ENCODE peak calls at places on chromosomes 7 and 10, in four cellular contexts. V is K562, C is GM12878, K is HepG2. Y is an unnamed sample.

GRCh38 chr10:70920519-70920918 is 32.2 kb upstream of the PCBD1 start:
- DNase-seq in V (no peak), C (no peak), K (no peak), Y (no peak)

GRCh38 chr7:103127006-103127405 is 21.9 kb downstream of the NAPEPLD start:
- DNase-seq in V (no peak), C (no peak), K (no peak), Y (no peak)

GRCh38 chr10:124745678-124746077 is 1.5 kb upstream of the FAM53B start:
- DNase-seq in V (peak; percentile 21), C (no peak), K (peak; percentile 56), Y (no peak)

GRCh38 chr10:102024799-102025198 is 31.2 kb downstream of the ARMH3 start:
- DNase-seq in V (no peak), C (no peak), K (no peak), Y (no peak)

GRCh38 chr10:1156921-1157614 is 100.9 kb downstream of the WDR37 start:
- DNase-seq in V (no peak), C (no peak), K (no peak), Y (no peak)

GRCh38 chr7:39667354-39667923 is 44.1 kb downstream of the RALA start:
- DNase-seq in V (no peak), C (no peak), K (no peak), Y (peak; percentile 22)

GRCh38 chr7:129388353-129389098 is 45.7 kb upstream of the STRIP2 start:
- DNase-seq in V (no peak), C (no peak), K (no peak), Y (no peak)

GRCh38 chr7:151275813-151276577 is 27.5 kb upstream of the SMARCD3 start:
- DNase-seq in V (no peak), C (no peak), K (no peak), Y (no peak)

GRCh38 chr7:69169356-69169755 is 428.9 kb upstream of the AUTS2 start:
- DNase-seq in V (no peak), C (no peak), K (no peak), Y (no peak)

GRCh38 chr7:151051108-151051507 is 2.8 kb downstream of the ASIC3 start:
- DNase-seq in V (peak; percentile 29), C (no peak), K (no peak), Y (no peak)

GRCh38 chr7:123437447-123437995 is 96.9 kb downstream of the IQUB start:
- DNase-seq in V (no peak), C (no peak), K (no peak), Y (no peak)

GRCh38 chr10:45553613-45554012 is 119.0 kb downstream of the ZFAND4 start:
- DNase-seq in V (no peak), C (no peak), K (no peak), Y (no peak)

GRCh38 chr7:151806204-151806603 is 70.7 kb downstream of the PRKAG2 start:
- DNase-seq in V (no peak), C (no peak), K (no peak), Y (no peak)

GRCh38 chr7:1857487-1858425 is 187.7 kb downstream of the ELFN1 start:
- DNase-seq in V (no peak), C (no peak), K (no peak), Y (no peak)

GRCh38 chr7:99188221-99188620 is 19.7 kb downstream of the KPNA7 start:
- DNase-seq in V (no peak), C (no peak), K (no peak), Y (no peak)

GRCh38 chr10:32787690-32788284 is 170.2 kb downstream of the ITGB1 start:
- DNase-seq in V (no peak), C (no peak), K (no peak), Y (no peak)

GRCh38 chr10:32788359-32788758 is 169.7 kb downstream of the ITGB1 start:
- DNase-seq in V (no peak), C (no peak), K (peak; percentile 49), Y (no peak)

GRCh38 chr10:32793033-32793432 is 165.0 kb downstream of the ITGB1 start:
- DNase-seq in V (no peak), C (no peak), K (no peak), Y (no peak)

GRCh38 chr10:32786968-32787367 is 171.1 kb downstream of the ITGB1 start:
- DNase-seq in V (no peak), C (no peak), K (no peak), Y (no peak)

GRCh38 chr10:32790483-32790882 is 167.5 kb downstream of the ITGB1 start:
- DNase-seq in V (no peak), C (no peak), K (no peak), Y (no peak)
- TF ChIP-seq SP1 in V (no peak), C (no peak), K (no peak), Y (no peak)

GRCh38 chr10:13943735-13944398 is 357.1 kb downstream of the PRPF18 start:
- DNase-seq in V (no peak), C (no peak), K (no peak), Y (no peak)
- TF ChIP-seq FOXK2 in V (no peak), C (no peak), K (no peak), Y (no peak)

GRCh38 chr10:30645340-30645827 is 15.8 kb upstream of the LYZL2 start:
- DNase-seq in V (no peak), C (no peak), K (peak; percentile 9), Y (peak; percentile 6)

GRCh38 chr10:30637881-30638467 is 8.4 kb upstream of the LYZL2 start:
- DNase-seq in V (no peak), C (no peak), K (peak; percentile 86), Y (no peak)

GRCh38 chr10:30639946-30640786 is 10.6 kb upstream of the LYZL2 start:
- DNase-seq in V (peak; percentile 45), C (no peak), K (peak; percentile 53), Y (peak; percentile 21)
- TF ChIP-seq SP1 in V (no peak), C (no peak), K (no peak), Y (no peak)

GRCh38 chr7:156151658-156152057 is 339.4 kb upstream of the SHH start:
- DNase-seq in V (no peak), C (no peak), K (no peak), Y (no peak)
- TF ChIP-seq FOXK2 in V (no peak), C (no peak), K (no peak), Y (no peak)

GRCh38 chr10:14557573-14557972 is 217.1 kb downstream of the FAM107B start:
- DNase-seq in V (no peak), C (no peak), K (no peak), Y (no peak)

GRCh38 chr10:14558025-14558424 is 216.7 kb downstream of the FAM107B start:
- DNase-seq in V (no peak), C (no peak), K (no peak), Y (no peak)

GRCh38 chr10:14555806-14556205 is 218.9 kb downstream of the FAM107B start:
- DNase-seq in V (no peak), C (no peak), K (no peak), Y (no peak)

GRCh38 chr10:14554843-14555205 is 219.9 kb downstream of the FAM107B start:
- DNase-seq in V (no peak), C (no peak), K (no peak), Y (no peak)

DNA sequence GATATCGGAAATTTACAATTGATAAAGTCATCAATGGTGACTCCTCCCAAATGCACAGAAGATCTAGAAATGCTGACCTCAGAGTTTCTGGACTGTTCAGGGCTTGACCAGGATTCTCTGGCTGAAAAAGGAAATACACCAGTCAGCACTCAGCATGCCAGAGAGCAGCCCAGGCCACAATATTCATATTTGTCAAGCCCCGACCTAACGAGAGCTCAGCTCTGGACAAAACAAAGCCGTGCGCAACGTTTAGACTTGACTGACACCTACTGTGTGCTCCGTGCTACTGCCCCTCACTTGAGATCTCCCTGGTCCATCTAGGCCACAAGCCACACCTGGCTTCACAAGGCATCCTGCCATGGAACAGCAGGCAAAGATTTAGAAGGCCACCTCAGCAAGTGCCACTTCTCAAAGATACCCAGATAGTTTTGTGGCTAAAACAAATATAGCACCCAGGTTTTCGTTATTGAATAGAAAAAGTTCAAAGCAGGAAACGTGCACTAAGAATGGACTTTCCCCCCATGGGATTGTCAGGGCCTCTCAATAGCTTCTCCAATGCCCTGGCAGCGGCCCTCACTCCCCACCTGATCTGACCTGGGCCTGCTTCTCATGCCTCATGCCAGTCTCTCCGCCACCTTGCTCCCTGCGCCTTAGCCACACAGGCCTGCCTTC is 218.3 kb downstream of the FAM107B start:
- DNase-seq in V (peak; percentile 17), C (peak; percentile 39), K (peak; percentile 68), Y (peak; percentile 49)
- TF ChIP-seq SP1 in V (no peak), C (no peak), K (no peak), Y (no peak)

GRCh38 chr7:2926120-2926897 is 82.2 kb upstream of the GNA12 start:
- DNase-seq in V (no peak), C (no peak), K (no peak), Y (no peak)
- TF ChIP-seq FOXK2 in V (no peak), C (no peak), K (no peak), Y (no peak)

DNA sequence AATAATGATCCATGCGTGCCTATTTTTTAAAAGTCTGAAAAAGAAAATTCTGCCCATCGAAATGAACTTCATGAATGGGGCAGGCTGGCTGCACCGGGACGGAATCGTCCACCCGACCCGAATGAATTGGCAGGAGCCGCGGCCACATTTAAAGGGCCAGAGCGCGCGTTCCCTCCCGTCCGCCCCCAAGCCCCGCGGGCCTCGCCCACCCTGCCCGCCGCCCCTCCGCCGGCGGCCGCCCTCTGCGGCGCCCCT is 318 bp upstream of the GATA3 start:
- DNase-seq in V (no peak), C (no peak), K (no peak), Y (peak; percentile 46)
- TF ChIP-seq SP1 in V (no peak), C (no peak), K (no peak), Y (no peak)

DNA sequence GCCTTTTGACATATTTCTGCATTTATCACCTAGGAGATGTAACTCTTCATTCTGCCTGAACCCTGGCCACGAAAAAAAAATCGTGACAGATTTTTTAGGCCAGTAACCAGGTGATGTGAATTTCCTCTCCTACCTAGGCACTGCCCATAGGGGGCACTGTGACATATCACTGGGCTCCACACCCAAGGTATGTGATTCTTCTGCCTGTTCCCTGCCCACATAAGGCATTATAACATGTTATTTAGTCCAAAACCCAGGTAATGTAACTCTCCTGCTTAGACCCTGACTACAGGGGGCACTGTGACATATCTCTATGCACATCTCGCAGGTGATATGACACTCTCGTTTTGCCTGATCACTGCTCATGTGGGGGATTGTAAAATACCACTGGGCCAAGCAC is 29.5 kb upstream of the ZNF107 start:
- DNase-seq in V (peak; percentile 12), C (no peak), K (no peak), Y (no peak)
- TF ChIP-seq FOXK2 in V (no peak), C (no peak), K (no peak), Y (no peak)

DNA sequence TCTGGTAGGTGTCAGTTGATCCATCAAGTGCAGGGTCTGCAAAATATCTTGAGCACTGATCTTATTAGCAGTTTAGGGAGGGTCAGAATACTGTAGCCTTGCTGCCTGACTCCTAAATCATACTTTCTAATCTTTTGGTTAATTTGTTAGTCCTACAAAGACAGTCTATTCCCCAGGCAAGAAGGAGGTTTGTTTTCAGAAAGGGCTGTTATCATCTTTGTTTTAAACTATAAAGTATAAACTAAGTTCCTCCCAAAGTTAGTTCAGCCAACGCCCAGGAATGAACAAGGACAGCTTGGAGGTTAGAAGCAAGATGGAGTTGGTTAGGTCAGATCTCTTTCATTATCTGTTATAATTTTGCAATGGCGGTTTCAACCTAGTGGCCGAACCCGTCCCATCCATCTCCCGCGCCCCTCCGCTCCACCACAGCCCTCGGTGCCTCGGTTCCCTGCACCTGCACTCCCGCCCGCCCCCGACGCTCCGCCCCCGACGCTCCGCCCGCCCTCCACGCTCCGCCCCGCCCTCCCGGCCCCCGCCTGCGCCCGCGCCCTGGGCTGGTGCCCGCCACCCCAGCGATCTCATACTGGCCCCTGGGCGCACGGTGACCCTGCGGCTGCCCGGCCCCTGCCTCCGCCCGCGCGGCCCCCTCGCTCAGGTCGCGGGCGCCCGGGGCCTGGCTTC is at the start of gene ADCK2:
- DNase-seq in V (peak; percentile 99), C (no peak), K (no peak), Y (peak; percentile 96)
- TF ChIP-seq SP1 in V (no peak), C (no peak), K (no peak), Y (no peak)

GRCh38 chr10:72276013-72276387 is 2.3 kb downstream of the DDIT4 start:
- DNase-seq in V (no peak), C (no peak), K (no peak), Y (no peak)
- TF ChIP-seq FOXK2 in V (no peak), C (no peak), K (no peak), Y (no peak)